ENCODE peak calls at places on chromosomes 6 and 20, in ten cellular contexts. T is RWPE2, J is endodermal cell, G is natural killer cell, M is chondrocyte, L is coronary artery, O is tibial artery, Z is GM23338, H is mesothelial cell of epicardium, V is astrocyte. B is an unnamed sample.

GRCh38 chr20:23744726-23745646 is 5.7 kb downstream of the CST1 start:
- DNase-seq in J (no peak), G (no peak), Z (no peak), L (no peak), H (no peak), T (no peak), O (no peak), V (no peak), M (no peak), B (peak; percentile 44)

GRCh38 chr6:7747901-7748504 is 22.1 kb downstream of the BMP6 start:
- DNase-seq in T (no peak), M (no peak), L (no peak), O (no peak), J (no peak), Z (no peak), V (no peak), H (no peak), G (no peak), B (no peak)

GRCh38 chr20:24987873-24988835 is 4.4 kb downstream of the APMAP start:
- DNase-seq in G (no peak), Z (no peak), M (no peak), O (no peak), L (peak; percentile 46), V (no peak), T (no peak), J (peak; percentile 15), H (no peak), B (peak; percentile 49)

GRCh38 chr20:2051920-2052319 is 49.7 kb upstream of the STK35 start:
- DNase-seq in V (no peak), G (no peak), T (no peak), L (no peak), H (no peak), J (no peak), M (no peak), Z (peak; percentile 28), O (no peak), B (no peak)

GRCh38 chr20:44039147-44039546 is 124.5 kb downstream of the TOX2 start:
- DNase-seq in T (peak; percentile 66), O (no peak), V (no peak), G (no peak), Z (no peak), H (no peak), M (no peak), L (no peak), J (no peak), B (no peak)

GRCh38 chr6:106973841-106974336 is 640 bp downstream of the CD24 start:
- DNase-seq in V (no peak), H (no peak), G (no peak), L (no peak), J (peak; percentile 72), Z (peak; percentile 32), M (no peak), O (no peak), T (peak; percentile 58), B (no peak)

GRCh38 chr6:162615016-162615717 is 112.4 kb downstream of the PRKN start:
- DNase-seq in V (no peak), O (no peak), J (no peak), H (no peak), G (no peak), Z (no peak), T (no peak), M (no peak), L (no peak), B (no peak)

GRCh38 chr20:4490595-4491280 is 231.0 kb upstream of the PRND start:
- DNase-seq in V (no peak), Z (no peak), M (no peak), L (no peak), H (no peak), T (no peak), J (no peak), O (no peak), G (no peak), B (no peak)

GRCh38 chr6:139577991-139578604 is 203.7 kb upstream of the CITED2 start:
- DNase-seq in Z (no peak), L (no peak), H (no peak), M (no peak), O (no peak), V (peak; percentile 94), G (no peak), J (no peak), T (no peak), B (no peak)

GRCh38 chr6:15148356-15149058 is 97.4 kb upstream of the JARID2 start:
- DNase-seq in O (no peak), Z (peak; percentile 50), M (no peak), J (peak; percentile 60), G (no peak), H (no peak), V (peak; percentile 71), T (no peak), L (no peak), B (no peak)

GRCh38 chr6:146351018-146351417 is 192.6 kb upstream of the RAB32 start:
- DNase-seq in O (no peak), Z (peak; percentile 10), T (no peak), G (no peak), V (no peak), L (no peak), H (no peak), J (peak; percentile 52), M (no peak), B (no peak)

GRCh38 chr20:29873946-29874345 is 1383.5 kb upstream of the DEFB115 start:
- DNase-seq in O (peak; percentile 78), H (peak; percentile 62), Z (peak; percentile 70), L (peak; percentile 79), M (peak; percentile 100), T (peak; percentile 96), G (peak; percentile 17), J (peak; percentile 78), V (peak; percentile 30), B (peak; percentile 92)

GRCh38 chr6:161128230-161128629 is 136.7 kb downstream of the MAP3K4 start:
- DNase-seq in J (no peak), O (no peak), Z (no peak), V (no peak), M (no peak), T (no peak), G (no peak), H (no peak), L (no peak), B (no peak)

GRCh38 chr6:27505209-27506027 is 32.5 kb upstream of the ZNF184 start:
- DNase-seq in M (no peak), G (no peak), J (peak; percentile 96), O (no peak), Z (peak; percentile 88), H (no peak), V (peak; percentile 60), L (no peak), T (no peak), B (no peak)

DNA sequence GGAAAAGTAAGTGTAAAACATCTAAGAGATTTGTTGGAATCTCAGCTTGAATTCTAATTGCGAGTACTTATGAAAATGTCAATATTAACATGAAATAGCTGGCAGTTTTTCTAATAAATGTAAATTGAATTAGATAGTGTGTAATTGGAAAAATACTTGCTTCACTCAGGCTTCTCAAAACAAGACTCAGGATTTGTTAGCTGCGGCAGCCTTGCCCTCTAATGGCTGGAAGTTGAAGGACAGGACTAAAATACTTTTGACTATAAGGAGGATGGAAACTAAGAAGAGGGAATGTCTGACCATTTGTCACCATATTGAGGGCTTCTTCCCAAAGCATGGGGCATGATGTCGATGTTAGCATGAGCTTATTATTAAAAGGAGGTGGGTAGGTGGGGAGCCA is 227.0 kb downstream of the UST start:
- DNase-seq in G (no peak), H (no peak), T (no peak), V (no peak), O (no peak), L (no peak), J (peak; percentile 68), M (no peak), Z (peak; percentile 68), B (no peak)
- TF ChIP-seq CTCF in G (no peak), H (peak; percentile 56), T (peak; percentile 48), V (peak; percentile 53), O (peak; percentile 52), L (no peak), J (peak; percentile 74), M (peak; percentile 83), Z (peak; percentile 64), B (peak; percentile 71)

GRCh38 chr20:20130399-20130798 is 78.1 kb downstream of the CFAP61 start:
- DNase-seq in O (no peak), H (no peak), Z (peak; percentile 70), J (peak; percentile 57), L (no peak), M (no peak), G (no peak), V (no peak), T (no peak), B (no peak)
- TF ChIP-seq CTCF in O (no peak), H (no peak), Z (peak; percentile 75), J (peak; percentile 84), L (no peak), M (peak; percentile 32), G (peak; percentile 57), V (no peak), T (peak; percentile 37), B (no peak)

DNA sequence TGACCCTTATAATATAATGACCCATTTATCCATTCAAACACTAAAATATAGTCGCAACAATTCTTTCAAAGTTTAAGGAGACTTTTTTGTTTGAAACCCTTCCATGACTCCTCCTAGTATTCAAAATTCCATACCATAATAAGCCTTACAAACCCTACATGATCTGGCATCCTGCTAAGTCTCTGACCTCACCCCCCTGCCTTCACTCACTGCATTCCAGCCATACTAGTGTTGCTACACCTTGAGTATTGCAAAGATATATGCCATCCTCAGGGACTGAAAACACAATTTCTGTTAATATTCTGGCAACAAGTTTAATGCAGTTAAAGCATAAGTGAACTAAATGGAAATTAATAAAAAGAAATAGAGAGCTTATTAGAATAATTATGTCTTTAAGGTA is 168.4 kb downstream of the EYS start:
- DNase-seq in L (no peak), V (no peak), J (no peak), Z (peak; percentile 17), T (no peak), G (no peak), H (no peak), M (no peak), O (no peak), B (no peak)
- TF ChIP-seq CTCF in L (no peak), V (no peak), J (no peak), Z (no peak), T (no peak), G (no peak), H (no peak), M (no peak), O (no peak), B (no peak)

GRCh38 chr6:147933201-147933600 is 409.4 kb upstream of the SASH1 start:
- DNase-seq in M (no peak), H (no peak), V (no peak), J (peak; percentile 55), T (no peak), L (no peak), G (no peak), Z (peak; percentile 10), O (no peak), B (no peak)

GRCh38 chr6:147935656-147936055 is 407.0 kb upstream of the SASH1 start:
- DNase-seq in O (no peak), J (no peak), T (no peak), H (no peak), M (no peak), V (peak; percentile 12), L (no peak), G (no peak), Z (no peak), B (no peak)

GRCh38 chr6:147941143-147941542 is 401.5 kb upstream of the SASH1 start:
- DNase-seq in H (no peak), V (peak; percentile 56), L (no peak), M (no peak), O (no peak), T (no peak), J (no peak), G (no peak), Z (peak; percentile 46), B (no peak)

GRCh38 chr6:147930743-147931142 is 411.9 kb upstream of the SASH1 start:
- DNase-seq in H (no peak), M (no peak), G (no peak), T (no peak), J (no peak), Z (no peak), L (no peak), V (no peak), O (no peak), B (no peak)

GRCh38 chr6:147936703-147937102 is 405.9 kb upstream of the SASH1 start:
- DNase-seq in L (no peak), J (no peak), G (no peak), Z (no peak), V (no peak), T (no peak), H (no peak), O (no peak), M (no peak), B (no peak)
- TF ChIP-seq CTCF in L (no peak), J (no peak), G (no peak), Z (no peak), V (no peak), T (no peak), H (no peak), O (no peak), M (no peak), B (no peak)

B was measured in osteocyte.